ENCODE peak calls at places on chromosomes 16 and 17, in six cellular contexts. S, I, N, B, Z and Q are unnamed samples.

GRCh38 chr16:64459821-64460220 is 662.0 kb downstream of the CDH11 start:
- DNase-seq in N (peak; percentile 29), S (no peak), I (no peak), Z (peak; percentile 15), B (no peak), Q (peak; percentile 59)

GRCh38 chr17:17044846-17045561 is 2.7 kb downstream of the MPRIP start:
- DNase-seq in S (no peak), Z (peak; percentile 85), I (no peak), B (no peak), N (peak; percentile 61), Q (peak; percentile 70)

GRCh38 chr17:3894927-3895343 is 2.1 kb upstream of the CAMKK1 start:
- DNase-seq in N (peak; percentile 47), Z (peak; percentile 69), S (no peak), B (no peak), I (no peak), Q (no peak)

GRCh38 chr17:55635253-55635766 is 87.4 kb downstream of the TMEM100 start:
- DNase-seq in B (no peak), N (peak; percentile 36), I (no peak), S (no peak), Z (peak; percentile 14), Q (no peak)

GRCh38 chr16:47574091-47575054 is 113.2 kb downstream of the PHKB start:
- DNase-seq in N (no peak), B (no peak), I (no peak), Z (no peak), S (no peak), Q (no peak)

GRCh38 chr16:17375388-17376304 is 95.1 kb downstream of the XYLT1 start:
- DNase-seq in N (no peak), Z (no peak), B (no peak), S (no peak), I (no peak), Q (no peak)

GRCh38 chr16:87538160-87538559 is 45.3 kb upstream of the ZCCHC14 start:
- DNase-seq in S (no peak), Z (no peak), B (no peak), I (no peak), N (no peak), Q (no peak)

GRCh38 chr17:80474933-80475915 is 1.2 kb downstream of the NPTX1 start:
- DNase-seq in S (no peak), I (no peak), N (no peak), B (no peak), Z (no peak), Q (no peak)

GRCh38 chr17:77418609-77419008 is 277.8 kb downstream of the SEC14L1 start:
- DNase-seq in S (no peak), I (no peak), Z (no peak), N (no peak), B (no peak), Q (no peak)

GRCh38 chr17:77419547-77420475 is 279.0 kb downstream of the SEC14L1 start:
- DNase-seq in N (peak; percentile 49), I (no peak), Z (no peak), S (no peak), B (no peak), Q (no peak)

GRCh38 chr17:77420476-77420803 is 279.7 kb downstream of the SEC14L1 start:
- DNase-seq in B (no peak), I (no peak), N (no peak), Z (no peak), S (no peak), Q (no peak)

GRCh38 chr17:77417575-77417974 is 276.8 kb downstream of the SEC14L1 start:
- DNase-seq in S (no peak), B (no peak), Z (no peak), I (no peak), N (no peak), Q (no peak)

GRCh38 chr17:77419095-77419494 is 278.3 kb downstream of the SEC14L1 start:
- DNase-seq in S (no peak), N (no peak), Z (no peak), B (no peak), I (no peak), Q (no peak)
- H3K4me1 ChIP-seq in S (peaks cover 96% of the 10 kb centered on the region), N (peaks cover 33% of the 10 kb centered on the region), Z (peaks cover 60% of the 10 kb centered on the region), B (peaks cover 66% of the 10 kb centered on the region), I (peaks cover 47% of the 10 kb centered on the region), Q (peaks cover 37% of the 10 kb centered on the region)

DNA sequence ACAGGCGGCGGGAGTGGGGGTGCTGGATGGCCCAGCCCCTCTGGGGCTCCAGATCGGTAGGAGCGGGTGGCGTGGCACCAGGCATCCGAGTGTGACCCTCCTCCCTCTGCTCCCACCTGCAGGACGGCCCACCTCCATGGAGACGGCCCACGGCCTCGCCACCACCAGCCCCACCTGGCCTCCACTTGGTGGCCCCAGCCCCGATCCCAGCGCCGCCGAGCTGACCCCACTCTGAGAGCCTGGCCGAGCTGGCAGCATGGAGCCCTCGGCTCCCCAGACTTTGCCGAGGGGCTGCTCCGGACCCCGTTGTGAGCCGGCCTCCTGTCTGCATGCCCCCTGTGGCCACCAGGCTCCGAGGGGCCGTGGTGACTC is 4.7 kb upstream of the NUDT16L1 start:
- DNase-seq in Z (no peak), S (no peak), N (no peak), I (no peak), B (no peak), Q (no peak)
- H3K27ac ChIP-seq in Z (no peak overlapping the region), S (no peak overlapping the region), N (no peak overlapping the region), I (no peak overlapping the region), B (no peak overlapping the region), Q (no peak overlapping the region)

DNA sequence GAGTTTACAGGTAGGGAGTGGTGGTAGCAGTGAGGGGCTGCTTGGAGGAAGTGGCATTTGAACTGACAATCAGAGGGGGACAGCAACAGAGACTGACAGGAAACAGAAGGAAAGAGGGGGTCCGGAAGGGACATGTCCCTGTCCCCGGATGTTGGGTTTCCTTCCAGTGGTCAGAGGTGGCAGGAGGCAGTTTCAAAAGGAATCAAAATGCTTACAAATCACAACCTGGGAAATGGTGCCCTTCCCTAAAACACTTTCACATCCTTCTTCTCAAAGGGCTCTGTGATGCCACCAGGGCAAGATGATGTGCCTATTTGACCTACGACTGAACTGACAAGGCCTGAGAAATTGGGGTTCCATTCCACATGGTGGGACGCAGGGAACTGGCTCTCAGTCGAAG is 19.7 kb downstream of the ADGRG1 start:
- DNase-seq in N (no peak), Z (no peak), I (no peak), S (no peak), B (no peak), Q (no peak)
- H3K4me1 ChIP-seq in N (no peaks in the 10 kb centered on the region), Z (peaks cover 49% of the 10 kb centered on the region), I (peaks cover 11% of the 10 kb centered on the region), S (peaks cover 26% of the 10 kb centered on the region), B (peaks cover 29% of the 10 kb centered on the region), Q (peaks cover 17% of the 10 kb centered on the region)

GRCh38 chr16:11880047-11880446 is 28.7 kb upstream of the RSL1D1 start:
- DNase-seq in B (no peak), I (no peak), S (no peak), Z (no peak), N (no peak), Q (no peak)

GRCh38 chr16:11877374-11877773 is 26.0 kb upstream of the RSL1D1 start:
- DNase-seq in N (no peak), I (no peak), S (no peak), Z (no peak), B (no peak), Q (no peak)

GRCh38 chr16:11875721-11876120 is 24.4 kb upstream of the RSL1D1 start:
- DNase-seq in N (no peak), Z (no peak), B (no peak), S (no peak), I (no peak), Q (no peak)

GRCh38 chr16:11871193-11871592 is 19.9 kb upstream of the RSL1D1 start:
- DNase-seq in B (no peak), N (no peak), S (no peak), Z (no peak), I (no peak), Q (peak; percentile 38)

DNA sequence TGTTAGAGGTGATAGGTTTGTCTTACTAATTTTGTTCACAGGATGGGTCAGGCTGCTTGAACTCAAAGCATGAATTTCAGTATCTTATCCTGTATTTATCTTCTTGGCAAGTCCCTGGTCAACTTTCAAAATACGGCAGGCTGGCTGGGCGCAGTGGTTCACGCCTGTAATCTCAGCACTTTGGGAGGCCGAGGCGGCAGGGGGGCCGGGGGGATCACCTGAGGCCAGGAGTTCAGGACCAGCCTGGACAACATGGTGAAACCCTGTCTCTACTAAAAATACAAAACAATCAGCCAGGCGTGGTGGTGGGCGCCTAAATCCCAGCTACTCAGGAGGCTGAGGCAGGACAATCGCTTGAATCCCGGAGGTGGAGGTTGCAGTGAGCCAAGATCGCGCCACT is 25.0 kb upstream of the RSL1D1 start:
- DNase-seq in N (no peak), S (no peak), I (no peak), Z (no peak), B (no peak), Q (no peak)
- H3K27ac ChIP-seq in N (no peak overlapping the region), S (no peak overlapping the region), I (no peak overlapping the region), Z (no peak overlapping the region), B (no peak overlapping the region), Q (no peak overlapping the region)

GRCh38 chr17:78785663-78786057 is 3.6 kb upstream of the CYTH1 start:
- DNase-seq in N (no peak), S (no peak), I (no peak), B (no peak), Z (no peak), Q (no peak)
- H3K4me1 ChIP-seq in N (no peaks in the 10 kb centered on the region), S (peaks cover 39% of the 10 kb centered on the region), I (peaks cover 29% of the 10 kb centered on the region), B (peaks cover 76% of the 10 kb centered on the region), Z (peaks cover 33% of the 10 kb centered on the region), Q (peaks cover 12% of the 10 kb centered on the region)

GRCh38 chr17:33090806-33091205 is 99.2 kb downstream of the SPACA3 start:
- DNase-seq in B (no peak), Z (no peak), N (no peak), S (no peak), I (no peak), Q (no peak)
- H3K27ac ChIP-seq in B (no peak overlapping the region), Z (no peak overlapping the region), N (no peak overlapping the region), S (no peak overlapping the region), I (no peak overlapping the region), Q (no peak overlapping the region)

DNA sequence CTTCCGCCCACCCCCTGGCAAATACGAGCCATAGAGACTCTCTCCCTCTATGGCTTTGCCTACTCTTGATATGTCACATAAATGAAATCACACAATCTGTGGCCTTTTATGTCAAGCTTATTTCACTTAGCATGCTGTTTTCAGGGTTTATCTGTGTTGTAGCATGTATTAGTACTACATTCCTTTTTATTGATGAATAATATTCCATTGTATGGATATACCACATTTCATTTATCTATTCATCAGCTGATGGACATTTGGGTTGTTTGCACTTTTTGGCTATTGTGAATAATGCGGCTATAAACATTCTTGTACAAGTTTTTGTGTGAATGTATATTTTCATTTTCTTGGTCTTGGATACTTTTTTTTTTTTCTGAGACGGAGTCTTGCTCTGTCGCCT is 37.0 kb upstream of the DHX8 start:
- DNase-seq in S (no peak), N (no peak), B (no peak), Z (no peak), I (no peak), Q (no peak)
- H3K4me1 ChIP-seq in S (no peaks in the 10 kb centered on the region), N (no peaks in the 10 kb centered on the region), B (no peaks in the 10 kb centered on the region), Z (no peaks in the 10 kb centered on the region), I (no peaks in the 10 kb centered on the region), Q (no peaks in the 10 kb centered on the region)